ENCODE peak calls at places on chromosome 19, in nine cellular contexts. One of them, this sample, is unnamed.

GRCh38 chr19:56145698-56146097 is 4.6 kb downstream of the ZNF444 start:
- DNase-seq in endodermal cell: no peak
- DNase-seq in spleen: no peak
- DNase-seq in thoracic aorta: no peak
- DNase-seq in OCI-LY7: no peak
- DNase-seq in cardiac muscle cell: no peak
- DNase-seq in psoas muscle: no peak
- DNase-seq in effector memory CD4-positive, alpha-beta T cell: no peak
- DNase-seq in small intestine: no peak
- DNase-seq in this sample: no peak

GRCh38 chr19:13022111-13022858 is 27.0 kb downstream of the NFIX start:
- DNase-seq in OCI-LY7: no peak
- DNase-seq in spleen: no peak
- DNase-seq in thoracic aorta: no peak
- DNase-seq in endodermal cell: no peak
- DNase-seq in small intestine: peak; percentile 54
- DNase-seq in effector memory CD4-positive, alpha-beta T cell: no peak
- DNase-seq in psoas muscle: peak; percentile 63
- DNase-seq in cardiac muscle cell: no peak
- DNase-seq in this sample: no peak

GRCh38 chr19:19399733-19400438 is 5.6 kb upstream of the GATAD2A start:
- DNase-seq in cardiac muscle cell: no peak
- DNase-seq in thoracic aorta: no peak
- DNase-seq in OCI-LY7: no peak
- DNase-seq in endodermal cell: no peak
- DNase-seq in small intestine: no peak
- DNase-seq in psoas muscle: no peak
- DNase-seq in effector memory CD4-positive, alpha-beta T cell: no peak
- DNase-seq in spleen: peak; percentile 15
- DNase-seq in this sample: no peak

GRCh38 chr19:10762656-10763055 is 44.8 kb downstream of the DNM2 start:
- DNase-seq in cardiac muscle cell: no peak
- DNase-seq in OCI-LY7: no peak
- DNase-seq in small intestine: peak; percentile 40
- DNase-seq in psoas muscle: no peak
- DNase-seq in endodermal cell: no peak
- DNase-seq in effector memory CD4-positive, alpha-beta T cell: peak; percentile 9
- DNase-seq in spleen: no peak
- DNase-seq in thoracic aorta: no peak
- DNase-seq in this sample: no peak

GRCh38 chr19:28430214-28430613 is 782.7 kb downstream of the UQCRFS1 start:
- DNase-seq in OCI-LY7: no peak
- DNase-seq in cardiac muscle cell: no peak
- DNase-seq in endodermal cell: no peak
- DNase-seq in effector memory CD4-positive, alpha-beta T cell: no peak
- DNase-seq in psoas muscle: no peak
- DNase-seq in spleen: no peak
- DNase-seq in thoracic aorta: no peak
- DNase-seq in small intestine: no peak
- DNase-seq in this sample: no peak

GRCh38 chr19:18775586-18776287 is 15.4 kb downstream of the COMP start:
- DNase-seq in small intestine: no peak
- DNase-seq in spleen: no peak
- DNase-seq in psoas muscle: no peak
- DNase-seq in thoracic aorta: no peak
- DNase-seq in OCI-LY7: no peak
- DNase-seq in cardiac muscle cell: no peak
- DNase-seq in effector memory CD4-positive, alpha-beta T cell: no peak
- DNase-seq in endodermal cell: no peak
- DNase-seq in this sample: no peak

GRCh38 chr19:34023381-34023780 is 148.9 kb upstream of the LSM14A start:
- DNase-seq in psoas muscle: no peak
- DNase-seq in effector memory CD4-positive, alpha-beta T cell: no peak
- DNase-seq in spleen: no peak
- DNase-seq in small intestine: no peak
- DNase-seq in cardiac muscle cell: no peak
- DNase-seq in OCI-LY7: no peak
- DNase-seq in thoracic aorta: no peak
- DNase-seq in endodermal cell: no peak
- DNase-seq in this sample: no peak

GRCh38 chr19:1401138-1401888 is at the start of gene GAMT:
- DNase-seq in thoracic aorta: no peak
- DNase-seq in effector memory CD4-positive, alpha-beta T cell: no peak
- DNase-seq in spleen: peak; percentile 87
- DNase-seq in psoas muscle: no peak
- DNase-seq in cardiac muscle cell: peak; percentile 75
- DNase-seq in endodermal cell: peak; percentile 77
- DNase-seq in OCI-LY7: peak; percentile 62
- DNase-seq in small intestine: no peak
- DNase-seq in this sample: no peak

DNA sequence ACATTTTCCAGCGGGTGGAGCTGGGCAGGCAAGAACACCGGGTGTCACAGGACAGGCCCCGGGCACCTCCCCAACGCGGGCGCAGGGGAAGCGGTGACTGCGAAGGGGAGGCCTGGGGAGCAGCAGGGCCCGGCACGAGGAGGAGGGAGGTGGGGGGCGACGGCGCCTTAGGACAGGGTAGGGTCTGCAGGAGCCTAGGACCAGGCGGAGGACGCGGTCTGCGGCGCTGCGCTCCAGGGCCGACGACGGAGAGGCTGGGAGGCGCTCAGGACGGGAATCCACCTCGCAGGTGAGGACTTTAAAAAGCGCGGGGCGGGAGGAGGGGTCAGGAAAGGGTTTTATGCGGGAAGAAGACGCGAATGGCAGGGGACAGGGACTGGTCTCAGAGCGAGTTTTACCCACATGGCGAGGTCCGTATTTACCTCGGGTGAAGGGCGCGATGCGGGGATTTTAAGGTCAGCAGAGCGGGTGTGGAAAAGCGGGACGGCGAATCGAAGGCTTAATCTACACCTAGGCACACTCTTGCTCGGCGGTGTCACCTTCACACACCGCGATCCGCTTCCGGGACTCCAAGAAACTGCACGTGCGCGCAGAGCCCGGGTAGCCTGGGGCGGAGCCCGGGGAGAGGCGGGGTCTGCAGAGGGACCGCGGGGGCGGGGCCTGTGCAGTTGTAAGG is 13.5 kb downstream of the ERVV-2 start:
- DNase-seq in OCI-LY7: no peak
- DNase-seq in small intestine: no peak
- DNase-seq in psoas muscle: no peak
- DNase-seq in thoracic aorta: no peak
- DNase-seq in endodermal cell: peak; percentile 88
- DNase-seq in effector memory CD4-positive, alpha-beta T cell: no peak
- DNase-seq in cardiac muscle cell: peak; percentile 82
- DNase-seq in spleen: no peak
- DNase-seq in this sample: no peak
- H3K4me3 ChIP-seq in OCI-LY7: no peak overlapping the region
- H3K4me3 ChIP-seq in small intestine: no peak overlapping the region
- H3K4me3 ChIP-seq in psoas muscle: no peak overlapping the region
- H3K4me3 ChIP-seq in thoracic aorta: no peak overlapping the region
- H3K4me3 ChIP-seq in endodermal cell: no peak overlapping the region
- H3K4me3 ChIP-seq in effector memory CD4-positive, alpha-beta T cell: no peak overlapping the region
- H3K4me3 ChIP-seq in cardiac muscle cell: peak overlapping the region; percentile 28
- H3K4me3 ChIP-seq in spleen: no peak overlapping the region
- H3K4me3 ChIP-seq in this sample: no peak overlapping the region

DNA sequence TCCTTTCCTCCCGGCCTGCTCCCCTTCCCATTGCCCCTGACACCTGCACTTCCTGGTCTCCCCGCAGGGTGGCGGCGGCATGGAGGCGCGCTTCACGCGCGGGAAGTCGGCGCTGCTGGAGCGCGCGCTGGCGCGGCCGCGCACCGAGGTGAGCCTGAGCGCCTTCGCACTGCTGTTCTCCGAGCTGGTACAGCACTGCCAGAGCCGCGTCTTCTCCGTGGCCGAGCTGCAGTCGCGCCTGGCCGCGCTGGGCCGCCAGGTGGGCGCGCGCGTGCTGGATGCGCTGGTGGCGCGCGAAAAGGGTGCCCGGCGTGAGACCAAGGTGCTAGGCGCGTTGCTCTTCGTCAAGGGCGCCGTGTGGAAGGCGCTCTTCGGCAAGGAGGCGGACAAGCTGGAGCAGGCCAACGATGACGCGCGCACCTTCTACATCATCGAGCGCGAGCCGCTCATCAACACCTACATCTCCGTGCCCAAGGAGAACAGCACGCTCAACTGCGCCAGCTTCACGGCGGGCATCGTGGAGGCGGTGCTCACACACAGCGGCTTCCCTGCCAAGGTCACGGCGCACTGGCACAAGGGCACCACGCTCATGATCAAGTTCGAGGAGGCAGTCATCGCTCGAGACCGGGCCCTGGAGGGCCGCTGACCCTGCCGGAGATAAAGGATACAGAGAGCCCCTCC is 1.7 kb downstream of the TRAPPC5 start:
- DNase-seq in spleen: peak; percentile 88
- DNase-seq in cardiac muscle cell: no peak
- DNase-seq in thoracic aorta: no peak
- DNase-seq in OCI-LY7: no peak
- DNase-seq in psoas muscle: no peak
- DNase-seq in effector memory CD4-positive, alpha-beta T cell: no peak
- DNase-seq in small intestine: no peak
- DNase-seq in endodermal cell: no peak
- DNase-seq in this sample: no peak
- H3K27ac ChIP-seq in spleen: peak overlapping the region; percentile 98
- H3K27ac ChIP-seq in cardiac muscle cell: no peak overlapping the region
- H3K27ac ChIP-seq in thoracic aorta: no peak overlapping the region
- H3K27ac ChIP-seq in OCI-LY7: no peak overlapping the region
- H3K27ac ChIP-seq in psoas muscle: no peak overlapping the region
- H3K27ac ChIP-seq in effector memory CD4-positive, alpha-beta T cell: peak overlapping the region; percentile 91
- H3K27ac ChIP-seq in small intestine: no peak overlapping the region
- H3K27ac ChIP-seq in endodermal cell: no peak overlapping the region
- H3K27ac ChIP-seq in this sample: no peak overlapping the region

DNA sequence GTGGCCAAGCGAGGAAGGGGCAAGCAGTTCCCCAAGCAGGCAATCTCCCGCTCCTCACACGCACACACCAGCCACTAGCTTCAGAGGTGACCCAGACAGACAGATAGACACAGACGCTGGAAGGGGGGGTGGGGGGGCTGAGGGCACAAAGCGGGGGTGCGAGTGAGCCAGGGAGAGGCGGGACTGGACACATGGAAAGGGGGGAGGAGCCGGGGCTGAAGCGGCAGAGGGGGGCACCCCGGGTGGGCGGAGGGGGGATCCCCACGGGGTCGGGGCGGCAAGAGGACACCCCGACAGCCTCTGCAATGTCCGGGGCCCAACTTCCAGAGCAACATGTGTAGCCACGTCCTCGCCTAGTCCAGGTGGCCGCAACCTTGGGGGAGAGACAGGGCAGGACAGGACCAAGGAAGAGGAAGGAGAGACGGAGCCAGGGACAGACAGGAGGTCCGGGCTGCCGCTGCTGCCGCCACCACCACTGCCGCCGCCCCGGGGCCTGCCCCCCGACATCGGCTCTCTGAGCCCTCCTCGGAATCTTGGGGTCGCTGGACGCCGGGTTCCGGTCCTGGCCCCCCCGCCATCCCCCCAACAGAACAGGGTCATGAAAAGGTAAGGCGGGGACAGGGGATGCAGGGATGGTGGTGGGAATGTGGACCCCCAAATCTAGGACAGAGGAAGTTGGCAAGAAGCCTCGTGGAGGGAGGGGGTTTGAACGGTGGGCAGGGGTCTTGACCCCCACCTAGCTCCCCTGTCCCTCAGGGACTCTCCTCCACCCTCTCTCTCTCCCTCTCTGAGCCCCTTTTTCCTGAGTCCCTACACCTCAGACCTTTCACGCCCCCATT is 1.1 kb downstream of the GRIN2D start:
- DNase-seq in effector memory CD4-positive, alpha-beta T cell: no peak
- DNase-seq in psoas muscle: no peak
- DNase-seq in thoracic aorta: no peak
- DNase-seq in endodermal cell: no peak
- DNase-seq in OCI-LY7: no peak
- DNase-seq in spleen: no peak
- DNase-seq in small intestine: no peak
- DNase-seq in cardiac muscle cell: no peak
- DNase-seq in this sample: no peak
- H3K4me1 ChIP-seq in effector memory CD4-positive, alpha-beta T cell: peaks cover 45% of the 10 kb centered on the region
- H3K4me1 ChIP-seq in psoas muscle: no peaks in the 10 kb centered on the region
- H3K4me1 ChIP-seq in thoracic aorta: peaks cover 14% of the 10 kb centered on the region
- H3K4me1 ChIP-seq in endodermal cell: no peaks in the 10 kb centered on the region
- H3K4me1 ChIP-seq in OCI-LY7: peaks cover 29% of the 10 kb centered on the region
- H3K4me1 ChIP-seq in spleen: peaks cover 45% of the 10 kb centered on the region
- H3K4me1 ChIP-seq in small intestine: no peaks in the 10 kb centered on the region
- H3K4me1 ChIP-seq in cardiac muscle cell: peaks cover 17% of the 10 kb centered on the region
- H3K4me1 ChIP-seq in this sample: no peaks in the 10 kb centered on the region

GRCh38 chr19:49686503-49687088 is 2.8 kb upstream of the ADM5 start:
- DNase-seq in psoas muscle: no peak
- DNase-seq in OCI-LY7: no peak
- DNase-seq in small intestine: no peak
- DNase-seq in thoracic aorta: no peak
- DNase-seq in cardiac muscle cell: no peak
- DNase-seq in spleen: no peak
- DNase-seq in effector memory CD4-positive, alpha-beta T cell: no peak
- DNase-seq in endodermal cell: no peak
- DNase-seq in this sample: no peak

GRCh38 chr19:49689133-49690072 is at the start of gene ADM5:
- DNase-seq in thoracic aorta: no peak
- DNase-seq in small intestine: peak; percentile 52
- DNase-seq in psoas muscle: no peak
- DNase-seq in OCI-LY7: no peak
- DNase-seq in cardiac muscle cell: peak; percentile 34
- DNase-seq in spleen: peak; percentile 84
- DNase-seq in effector memory CD4-positive, alpha-beta T cell: no peak
- DNase-seq in endodermal cell: peak; percentile 93
- DNase-seq in this sample: no peak

GRCh38 chr19:49687150-49687549 is 2.2 kb upstream of the ADM5 start:
- DNase-seq in psoas muscle: no peak
- DNase-seq in thoracic aorta: no peak
- DNase-seq in cardiac muscle cell: no peak
- DNase-seq in OCI-LY7: no peak
- DNase-seq in small intestine: no peak
- DNase-seq in spleen: no peak
- DNase-seq in effector memory CD4-positive, alpha-beta T cell: no peak
- DNase-seq in endodermal cell: no peak
- DNase-seq in this sample: no peak

GRCh38 chr19:49688531-49689132 is 762 bp upstream of the ADM5 start:
- DNase-seq in endodermal cell: no peak
- DNase-seq in psoas muscle: no peak
- DNase-seq in cardiac muscle cell: no peak
- DNase-seq in thoracic aorta: no peak
- DNase-seq in effector memory CD4-positive, alpha-beta T cell: no peak
- DNase-seq in OCI-LY7: no peak
- DNase-seq in small intestine: no peak
- DNase-seq in spleen: no peak
- DNase-seq in this sample: no peak

DNA sequence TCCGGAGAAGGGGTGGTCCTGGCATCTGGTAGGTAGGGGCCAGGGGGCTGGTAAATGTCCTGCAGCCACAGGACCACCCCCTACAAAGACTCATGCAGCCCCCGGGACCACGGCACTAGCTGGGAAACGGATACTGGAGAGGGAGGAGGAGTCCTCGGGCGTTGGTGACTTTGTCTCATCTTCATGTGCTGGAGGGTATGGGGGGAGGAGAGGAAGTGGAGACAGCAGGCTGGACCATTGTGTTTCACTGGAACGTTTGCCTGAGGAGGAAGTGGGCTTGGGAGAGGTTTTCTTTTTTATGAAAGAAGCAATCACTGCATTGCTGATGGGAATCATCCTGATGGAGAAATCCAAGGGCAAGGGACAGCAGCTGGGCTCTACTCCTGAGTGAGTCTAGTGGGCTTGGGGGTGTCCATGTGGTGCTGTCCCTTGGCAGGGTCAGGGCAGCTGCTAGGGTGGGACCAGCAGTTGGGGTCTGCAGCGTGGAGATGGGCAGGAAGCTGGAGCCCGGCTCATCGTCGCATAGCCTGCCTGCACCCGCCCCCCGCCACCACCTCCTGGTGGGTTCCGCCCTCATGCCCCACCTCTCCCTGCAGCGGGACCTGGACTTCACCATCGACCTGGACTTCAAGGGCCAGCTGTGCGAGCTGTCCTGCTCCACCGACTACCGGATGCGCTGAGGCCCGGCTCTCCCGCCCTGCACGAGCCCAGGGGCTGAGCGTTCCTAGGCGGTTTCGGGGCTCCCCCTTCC is 1.7 kb upstream of the ADM5 start:
- DNase-seq in thoracic aorta: no peak
- DNase-seq in OCI-LY7: no peak
- DNase-seq in effector memory CD4-positive, alpha-beta T cell: no peak
- DNase-seq in cardiac muscle cell: no peak
- DNase-seq in small intestine: no peak
- DNase-seq in endodermal cell: no peak
- DNase-seq in psoas muscle: no peak
- DNase-seq in spleen: no peak
- DNase-seq in this sample: no peak
- H3K4me3 ChIP-seq in thoracic aorta: no peak overlapping the region
- H3K4me3 ChIP-seq in OCI-LY7: no peak overlapping the region
- H3K4me3 ChIP-seq in effector memory CD4-positive, alpha-beta T cell: no peak overlapping the region
- H3K4me3 ChIP-seq in cardiac muscle cell: no peak overlapping the region
- H3K4me3 ChIP-seq in small intestine: no peak overlapping the region
- H3K4me3 ChIP-seq in endodermal cell: no peak overlapping the region
- H3K4me3 ChIP-seq in psoas muscle: no peak overlapping the region
- H3K4me3 ChIP-seq in spleen: peak overlapping the region; percentile 49
- H3K4me3 ChIP-seq in this sample: no peak overlapping the region